ENCODE peak calls at places on chromosomes 4 and X, in ten cellular contexts. I is IMR-90; U is cardiac fibroblast; E is Calu3; O is GM23248; G is ELR; C is glomerular endothelial cell; A is astrocyte of the spinal cord; F is activated T-helper 9 cell treated with anti-CD3 and anti-CD28 coated beads, Interleukin-2, amount 50 U/mL, for 16 hours; M is amniotic stem cell. L is an unnamed sample.

GRCh38 chr4:90641856-90642599 is 514.8 kb downstream of the CCSER1 start:
- DNase-seq in O (no peak), A (no peak), M (no peak), E (no peak), C (no peak), U (no peak), G (no peak), I (no peak), F (no peak), L (no peak)

GRCh38 chrX:108036298-108036973 is 8.4 kb upstream of the VSIG1 start:
- DNase-seq in U (peak; percentile 91), I (peak; percentile 93), F (no peak), A (peak; percentile 81), E (peak; percentile 44), M (peak; percentile 41), G (peak; percentile 86), C (peak; percentile 77), O (peak; percentile 43), L (no peak)

GRCh38 chr4:85496146-85496849 is 21.3 kb downstream of the ARHGAP24 start:
- DNase-seq in C (no peak), F (no peak), O (peak; percentile 59), G (peak; percentile 70), E (no peak), I (no peak), M (no peak), A (peak; percentile 47), U (peak; percentile 73), L (no peak)

GRCh38 chr4:52911684-52912294 is 49.7 kb downstream of the RASL11B start:
- DNase-seq in C (peak; percentile 56), O (peak; percentile 79), G (peak; percentile 72), A (peak; percentile 63), I (peak; percentile 56), M (peak; percentile 9), U (peak; percentile 81), F (peak; percentile 27), E (peak; percentile 84), L (peak; percentile 57)

GRCh38 chrX:109382332-109382731 is 99.6 kb downstream of the GUCY2F start:
- DNase-seq in A (no peak), I (no peak), E (no peak), F (no peak), U (no peak), G (no peak), O (no peak), C (no peak), M (no peak), L (no peak)

GRCh38 chrX:151973851-151974335 is 583 bp downstream of the GABRE start:
- DNase-seq in A (peak; percentile 43), G (peak; percentile 41), U (peak; percentile 29), E (peak; percentile 37), M (no peak), I (no peak), C (no peak), O (peak; percentile 72), F (no peak), L (no peak)

GRCh38 chr4:26213317-26213716 is 107.5 kb upstream of the RBPJ start:
- DNase-seq in M (no peak), I (no peak), O (no peak), E (no peak), G (peak; percentile 60), F (no peak), C (no peak), U (no peak), A (no peak), L (no peak)

GRCh38 chrX:80430826-80431501 is 10.7 kb downstream of the TENT5D start:
- DNase-seq in U (peak; percentile 3), F (no peak), M (no peak), G (peak; percentile 5), C (no peak), A (no peak), O (peak; percentile 0), E (no peak), I (no peak), L (no peak)

GRCh38 chr4:126306152-126306869 is 991.6 kb downstream of the FAT4 start:
- DNase-seq in U (peak; percentile 11), G (no peak), O (peak; percentile 9), F (no peak), I (no peak), M (no peak), E (no peak), A (no peak), C (no peak), L (no peak)

GRCh38 chrX:1323315-1323714 is 13.3 kb upstream of the IL3RA start:
- DNase-seq in E (peak; percentile 66), A (no peak), F (peak; percentile 12), I (no peak), U (no peak), M (no peak), G (peak; percentile 13), O (peak; percentile 34), C (peak; percentile 12), L (no peak)

GRCh38 chr4:139314047-139314800 is 11.9 kb upstream of the NDUFC1 start:
- DNase-seq in I (no peak), U (no peak), C (no peak), M (no peak), A (no peak), G (no peak), O (no peak), E (no peak), F (no peak), L (no peak)

GRCh38 chr4:40897557-40898203 is 147.9 kb downstream of the NSUN7 start:
- DNase-seq in E (peak; percentile 70), A (peak; percentile 58), M (no peak), I (peak; percentile 51), G (peak; percentile 78), U (peak; percentile 65), F (peak; percentile 46), O (peak; percentile 68), C (peak; percentile 20), L (peak; percentile 67)

GRCh38 chr4:8506373-8507250 is 66.0 kb downstream of the TRMT44 start:
- DNase-seq in M (peak; percentile 18), G (no peak), C (no peak), U (no peak), A (peak; percentile 76), F (no peak), O (peak; percentile 96), I (peak; percentile 74), E (no peak), L (peak; percentile 55)

GRCh38 chr4:100574607-100575006 is 56.8 kb upstream of the EMCN start:
- DNase-seq in A (no peak), O (no peak), M (no peak), E (no peak), U (no peak), C (no peak), G (no peak), F (no peak), I (no peak), L (no peak)

GRCh38 chr4:96352051-96352517 is 512.2 kb downstream of the PDHA2 start:
- DNase-seq in F (no peak), M (no peak), A (peak; percentile 32), U (peak; percentile 68), O (no peak), G (no peak), I (no peak), E (peak; percentile 36), C (no peak), L (peak; percentile 33)

GRCh38 chr4:151227731-151228130 is 49.2 kb upstream of the PRSS48 start:
- DNase-seq in F (no peak), I (peak; percentile 78), A (peak; percentile 86), C (peak; percentile 98), M (peak; percentile 62), E (no peak), G (peak; percentile 71), O (peak; percentile 93), U (peak; percentile 96), L (peak; percentile 88)

GRCh38 chr4:133856736-133857355 is 344.7 kb downstream of the PABPC4L start:
- DNase-seq in E (no peak), C (no peak), M (no peak), O (peak; percentile 50), A (no peak), G (peak; percentile 48), U (no peak), F (no peak), I (peak; percentile 42), L (no peak)

GRCh38 chrX:19303216-19303880 is 40.4 kb upstream of the PDHA1 start:
- DNase-seq in I (peak; percentile 45), E (peak; percentile 41), F (no peak), M (peak; percentile 8), G (peak; percentile 27), A (peak; percentile 14), O (peak; percentile 75), C (no peak), U (peak; percentile 79), L (no peak)

GRCh38 chr4:21992330-21992729 is 43.8 kb upstream of the KCNIP4 start:
- DNase-seq in A (peak; percentile 28), M (peak; percentile 52), E (no peak), F (no peak), U (peak; percentile 5), O (peak; percentile 57), I (no peak), C (no peak), G (no peak), L (no peak)

GRCh38 chrX:96140796-96141195 is 543.8 kb upstream of the DIAPH2 start:
- DNase-seq in I (no peak), C (no peak), E (no peak), A (peak; percentile 0), F (no peak), M (no peak), U (peak; percentile 0), O (no peak), G (no peak), L (no peak)

GRCh38 chr4:88333741-88334405 is 44.8 kb upstream of the HERC6 start:
- DNase-seq in A (no peak), C (no peak), U (peak; percentile 51), G (no peak), O (peak; percentile 71), F (no peak), E (no peak), I (peak; percentile 15), M (no peak), L (no peak)

GRCh38 chrX:149818652-149819051 is 36.9 kb downstream of the MAGEA9 start:
- DNase-seq in U (no peak), I (no peak), F (no peak), O (no peak), E (no peak), G (peak; percentile 20), C (no peak), A (no peak), M (no peak), L (no peak)

GRCh38 chr4:40603281-40603680 is 26.4 kb downstream of the RBM47 start:
- DNase-seq in A (no peak), F (no peak), I (no peak), O (no peak), E (no peak), U (no peak), C (no peak), M (no peak), G (no peak), L (no peak)

GRCh38 chr4:152501846-152502536 is 33.9 kb downstream of the FBXW7 start:
- DNase-seq in E (no peak), F (no peak), I (peak; percentile 41), O (peak; percentile 60), U (peak; percentile 33), A (no peak), C (no peak), G (peak; percentile 36), M (no peak), L (no peak)

GRCh38 chrX:54449929-54450328 is 9.7 kb downstream of the TSR2 start:
- DNase-seq in U (no peak), F (no peak), G (no peak), C (no peak), A (no peak), M (no peak), E (no peak), I (no peak), O (no peak), L (no peak)

GRCh38 chr4:8331567-8331955 is 62.0 kb downstream of the HTRA3 start:
- DNase-seq in A (no peak), M (no peak), F (no peak), U (peak; percentile 24), C (no peak), O (no peak), E (no peak), I (no peak), G (no peak), L (no peak)

GRCh38 chr4:25112349-25113008 is 47.8 kb downstream of the SEPSECS start:
- DNase-seq in O (no peak), M (no peak), E (no peak), U (no peak), F (no peak), A (no peak), I (no peak), C (no peak), G (no peak), L (no peak)

GRCh38 chr4:6263541-6264540 is 5.8 kb upstream of the WFS1 start:
- DNase-seq in I (peak; percentile 63), C (no peak), G (peak; percentile 58), O (peak; percentile 64), M (no peak), U (peak; percentile 64), F (no peak), E (peak; percentile 32), A (peak; percentile 61), L (no peak)

L was measured in globus pallidus.